ENCODE peak calls at places on chromosomes 11 and 22, in nine cellular contexts. L, P, Q, B, U, D, S, X and R are unnamed samples.

GRCh38 chr11:114208371-114208770 is 87.8 kb upstream of the NNMT start:
- DNase-seq in L (no peak), P (no peak), Q (peak), B (no peak), U (no peak), D (peak), S (no peak), X (no peak), R (no peak)

GRCh38 chr22:43136255-43136654 is 6.9 kb downstream of the MCAT start:
- DNase-seq in L (no peak), P (no peak), Q (peak), B (peak), U (peak), D (no peak), S (no peak), X (peak), R (peak)

GRCh38 chr11:75165721-75166120 is 14.8 kb downstream of the SLCO2B1 start:
- DNase-seq in L (no peak), P (no peak), Q (no peak), B (no peak), U (no peak), D (no peak), S (no peak), X (no peak), R (no peak)

GRCh38 chr11:32310218-32310601 is 125.1 kb downstream of the WT1 start:
- DNase-seq in L (no peak), P (no peak), Q (peak), B (no peak), U (no peak), D (no peak), S (no peak), X (no peak), R (no peak)

GRCh38 chr22:35631597-35631996 is 14.5 kb upstream of the MB start:
- DNase-seq in L (peak), P (no peak), Q (peak), B (peak), U (no peak), D (no peak), S (no peak), X (no peak), R (peak)

GRCh38 chr11:126624491-126624890 is 269.0 kb downstream of the ST3GAL4 start:
- DNase-seq in L (no peak), P (no peak), Q (no peak), B (no peak), U (no peak), D (no peak), S (no peak), X (no peak), R (no peak)

GRCh38 chr11:76690736-76691135 is 20.2 kb upstream of the LRRC32 start:
- DNase-seq in L (no peak), P (no peak), Q (peak), B (peak), U (no peak), D (no peak), S (no peak), X (no peak), R (no peak)

GRCh38 chr22:32926600-32926999 is 125.1 kb downstream of the TIMP3 start:
- DNase-seq in L (peak), P (no peak), Q (peak), B (peak), U (no peak), D (no peak), S (peak), X (no peak), R (peak)